ENCODE peak calls at places on chromosomes 3 and 15, in seven cellular contexts. W is IMR-90, P is trophoblast cell, N is mesendoderm, B is neuronal stem cell, T is mesenchymal stem cell, L is H1. M is an unnamed sample.

GRCh38 chr3:70943886-70944285 is 631.4 kb upstream of the MDFIC2 start:
- DNase-seq in W (no peak), P (no peak), N (no peak), B (no peak), T (no peak), L (no peak), M (no peak)

GRCh38 chr3:100627491-100627890 is 18.1 kb downstream of the ADGRG7 start:
- DNase-seq in W (no peak), P (no peak), N (no peak), B (no peak), T (no peak), L (no peak), M (no peak)

GRCh38 chr3:98972155-98972554 is 70.7 kb upstream of the DCBLD2 start:
- DNase-seq in W (peak), P (no peak), N (no peak), B (no peak), T (peak), L (no peak), M (no peak)

GRCh38 chr3:51708216-51708845 is 1.5 kb downstream of the GRM2 start:
- DNase-seq in W (no peak), P (no peak), N (no peak), B (no peak), T (no peak), L (no peak), M (peak)

GRCh38 chr3:127412578-127413317 is 124.9 kb upstream of the PRR20G start:
- DNase-seq in W (no peak), P (no peak), N (no peak), B (no peak), T (no peak), L (no peak), M (peak)

GRCh38 chr15:57150066-57150865 is 226.0 kb upstream of the CGNL1 start:
- DNase-seq in W (peak), P (no peak), N (no peak), B (no peak), T (no peak), L (no peak), M (no peak)

GRCh38 chr3:143650120-143650519 is 198.1 kb downstream of the SLC9A9 start:
- DNase-seq in W (no peak), P (no peak), N (no peak), B (no peak), T (no peak), L (no peak), M (no peak)

GRCh38 chr3:64316971-64317370 is 91.7 kb upstream of the PRICKLE2 start:
- DNase-seq in W (peak), P (peak), N (no peak), B (no peak), T (peak), L (no peak), M (no peak)

GRCh38 chr3:139677341-139678155 is at the start of gene NMNAT3:
- DNase-seq in W (peak), P (peak), N (peak), B (peak), T (peak), L (peak), M (peak)

GRCh38 chr3:100893108-100893507 is 100.1 kb downstream of the ABI3BP start:
- DNase-seq in W (peak), P (no peak), N (no peak), B (no peak), T (no peak), L (no peak), M (no peak)

GRCh38 chr3:141414800-141415462 is 46.6 kb downstream of the ZBTB38 start:
- DNase-seq in W (peak), P (no peak), N (no peak), B (no peak), T (peak), L (no peak), M (no peak)

GRCh38 chr3:71051259-71051595 is 532.3 kb downstream of the FOXP1 start:
- DNase-seq in W (no peak), P (no peak), N (no peak), B (no peak), T (no peak), L (no peak), M (no peak)

GRCh38 chr15:45107941-45108630 is 5.9 kb downstream of the DUOX2 start:
- DNase-seq in W (no peak), P (no peak), N (no peak), B (no peak), T (no peak), L (no peak), M (no peak)
- H2AK5ac ChIP-seq in W (no peak), P (no peak), N (no peak), B (peak), T (no peak), L (peak), M (no peak)

GRCh38 chr3:126313166-126313565 is 44.0 kb downstream of the KLF15 start:
- DNase-seq in W (peak), P (no peak), N (no peak), B (no peak), T (no peak), L (no peak), M (peak)
- H2AK5ac ChIP-seq in W (no peak), P (no peak), N (no peak), B (no peak), T (no peak), L (no peak), M (no peak)

GRCh38 chr3:11544413-11545181 is 99.1 kb downstream of the VGLL4 start:
- DNase-seq in W (peak), P (no peak), N (peak), B (no peak), T (peak), L (no peak), M (no peak)
- H2AK5ac ChIP-seq in W (peak), P (no peak), N (no peak), B (peak), T (peak), L (no peak), M (no peak)

GRCh38 chr15:71352125-71352524 is 236.9 kb downstream of the THSD4 start:
- DNase-seq in W (no peak), P (no peak), N (no peak), B (no peak), T (no peak), L (no peak), M (no peak)
- H2AK5ac ChIP-seq in W (no peak), P (no peak), N (no peak), B (no peak), T (no peak), L (no peak), M (no peak)

GRCh38 chr3:134255399-134255798 is 4.7 kb upstream of the RYK start:
- DNase-seq in W (no peak), P (no peak), N (no peak), B (no peak), T (no peak), L (no peak), M (no peak)
- H2AK5ac ChIP-seq in W (no peak), P (no peak), N (no peak), B (no peak), T (no peak), L (no peak), M (no peak)

GRCh38 chr3:16908408-16908807 is 23.7 kb downstream of the PLCL2 start:
- DNase-seq in W (no peak), P (no peak), N (no peak), B (no peak), T (no peak), L (no peak), M (no peak)
- H2AK5ac ChIP-seq in W (no peak), P (no peak), N (no peak), B (no peak), T (no peak), L (no peak), M (no peak)

DNA sequence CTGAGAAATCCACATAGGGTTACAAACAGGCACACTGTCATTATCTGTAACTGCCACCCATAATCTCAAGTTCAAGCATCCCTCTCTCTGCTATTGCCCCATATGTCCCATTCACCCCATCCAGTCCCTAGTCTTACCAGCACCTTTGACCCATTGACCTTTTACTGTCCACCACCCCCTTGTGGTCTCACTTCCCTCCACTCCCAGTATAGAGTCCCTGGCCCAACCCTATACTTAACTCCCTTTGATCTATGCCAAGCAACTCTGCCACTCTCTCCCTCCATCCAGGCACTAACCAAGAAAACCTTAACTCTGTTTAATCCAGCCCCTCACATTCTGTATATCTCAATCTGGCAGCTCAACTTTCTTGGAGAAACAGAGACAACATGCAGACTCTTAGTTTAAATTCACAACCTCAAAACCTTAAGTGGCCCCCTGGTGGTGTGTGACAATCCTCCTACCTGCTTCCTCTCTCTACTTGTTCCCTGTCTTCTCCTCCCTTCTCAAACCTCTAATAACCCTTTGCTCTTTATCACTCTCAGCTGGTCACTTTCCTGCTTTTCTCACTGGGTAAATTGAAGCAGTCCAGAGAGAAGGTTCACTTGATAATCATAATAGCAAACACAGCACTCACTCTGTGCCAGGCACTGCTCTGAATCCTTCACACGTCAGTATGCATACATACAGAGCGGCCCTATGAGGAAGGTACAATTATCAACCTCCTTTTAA is 162.7 kb downstream of the STT3B start:
- DNase-seq in W (no peak), P (peak), N (peak), B (no peak), T (no peak), L (no peak), M (peak)
- H2AK5ac ChIP-seq in W (no peak), P (no peak), N (peak), B (no peak), T (no peak), L (no peak), M (no peak)

GRCh38 chr3:58769065-58769464 is 102.5 kb upstream of the FAM3D start:
- DNase-seq in W (no peak), P (no peak), N (no peak), B (no peak), T (no peak), L (no peak), M (no peak)

GRCh38 chr3:58766587-58767282 is 100.2 kb upstream of the FAM3D start:
- DNase-seq in W (no peak), P (no peak), N (no peak), B (no peak), T (no peak), L (no peak), M (no peak)
- H2AK5ac ChIP-seq in W (no peak), P (no peak), N (no peak), B (no peak), T (no peak), L (no peak), M (no peak)

GRCh38 chr15:34603095-34603494 is 19.6 kb upstream of the GOLGA8B start:
- DNase-seq in W (peak), P (no peak), N (no peak), B (no peak), T (peak), L (no peak), M (no peak)
- H2AK5ac ChIP-seq in W (no peak), P (no peak), N (no peak), B (no peak), T (no peak), L (no peak), M (no peak)

GRCh38 chr15:39535466-39535865 is 45.4 kb upstream of the THBS1 start:
- DNase-seq in W (no peak), P (no peak), N (no peak), B (no peak), T (no peak), L (no peak), M (no peak)

GRCh38 chr15:39534996-39535395 is 45.9 kb upstream of the THBS1 start:
- DNase-seq in W (no peak), P (no peak), N (no peak), B (no peak), T (no peak), L (no peak), M (no peak)

GRCh38 chr15:39529457-39529856 is 51.4 kb upstream of the THBS1 start:
- DNase-seq in W (no peak), P (no peak), N (no peak), B (no peak), T (no peak), L (no peak), M (no peak)

DNA sequence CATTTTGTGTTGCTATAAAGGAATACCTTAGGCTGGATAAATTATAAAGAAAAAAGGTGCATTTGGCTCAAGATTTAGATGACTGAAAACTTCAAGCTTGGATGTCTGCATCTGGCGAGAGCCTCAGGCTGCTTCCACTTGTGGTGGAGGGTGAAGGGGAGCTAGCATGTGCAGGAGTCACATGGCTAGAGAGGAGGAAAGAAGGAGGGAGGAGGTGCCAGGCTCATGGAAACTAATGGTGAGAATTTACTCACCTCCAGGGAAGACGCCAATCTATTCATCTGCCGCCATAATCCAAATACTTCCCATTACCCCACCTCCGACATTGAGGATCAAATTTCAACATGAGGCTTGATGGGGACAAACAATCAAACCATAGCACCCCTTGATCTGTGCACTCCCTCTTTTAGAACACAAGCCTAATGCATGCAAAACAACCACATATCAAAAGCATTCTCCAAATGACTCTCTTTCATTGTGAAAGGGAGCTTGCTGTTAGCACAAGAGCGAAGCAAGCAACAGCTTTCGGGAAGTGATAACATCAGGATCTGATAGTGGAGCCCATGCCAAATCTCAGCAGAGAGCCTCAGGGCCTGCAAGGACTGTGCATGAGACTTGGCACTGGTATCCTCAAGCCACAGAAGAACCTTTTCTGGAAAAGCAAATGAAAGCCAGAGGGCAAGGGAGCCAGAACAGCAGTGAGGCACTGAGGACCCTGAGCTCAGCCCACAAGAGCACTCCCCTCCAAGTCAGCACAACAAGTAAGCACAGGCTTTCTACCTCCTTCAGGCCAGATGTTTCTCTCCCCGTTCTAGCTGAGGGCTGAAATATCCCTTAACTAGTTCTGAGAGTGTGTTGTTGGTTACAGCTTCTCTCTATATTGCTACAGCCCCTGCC is 50.2 kb upstream of the THBS1 start:
- DNase-seq in W (peak), P (peak), N (peak), B (no peak), T (no peak), L (peak), M (peak)
- H2AK5ac ChIP-seq in W (no peak), P (no peak), N (no peak), B (no peak), T (no peak), L (no peak), M (no peak)

M was measured in H9.